ENCODE peak calls at places on chromosomes 4 and X, in nine cellular contexts. N is OCI-LY7, J is A549, G is heart left ventricle, M is GM06990, H is stomach, T is uterus, P is fibroblast of lung, W is astrocyte of the spinal cord. D is an unnamed sample.

GRCh38 chr4:53861856-53862610 is 202.4 kb downstream of the CHIC2 start:
- DNase-seq in G (no peak), P (peak; percentile 93), M (no peak), N (peak; percentile 6), T (peak; percentile 71), H (no peak), J (no peak), W (peak; percentile 96), D (no peak)

GRCh38 chrX:131812847-131813825 is 210.0 kb upstream of the STK26 start:
- DNase-seq in W (peak; percentile 85), N (no peak), J (peak; percentile 6), H (peak; percentile 76), G (no peak), P (no peak), M (peak; percentile 78), T (peak; percentile 73), D (no peak)

GRCh38 chr4:41722171-41722570 is 26.4 kb downstream of the PHOX2B start:
- DNase-seq in P (no peak), T (no peak), J (no peak), G (no peak), W (no peak), N (no peak), H (no peak), M (no peak), D (no peak)

GRCh38 chr4:186685744-186686143 is 37.9 kb downstream of the FAT1 start:
- DNase-seq in T (no peak), N (no peak), W (peak; percentile 90), J (peak; percentile 31), H (no peak), M (no peak), P (peak; percentile 71), G (no peak), D (no peak)

GRCh38 chrX:106939566-106939965 is 19.4 kb downstream of the CLDN2 start:
- DNase-seq in T (no peak), G (no peak), W (no peak), H (no peak), P (no peak), J (no peak), N (no peak), M (no peak), D (no peak)

GRCh38 chr4:68256284-68256683 is 10.8 kb upstream of the TMPRSS11B start:
- DNase-seq in H (no peak), P (no peak), W (no peak), G (no peak), M (no peak), T (no peak), J (no peak), N (no peak), D (no peak)

GRCh38 chrX:71910526-71911022 is at the start of gene NHSL2:
- DNase-seq in M (no peak), N (no peak), P (no peak), H (no peak), W (no peak), G (peak; percentile 62), J (no peak), T (peak; percentile 27), D (no peak)

GRCh38 chr4:184992422-184992821 is 25.9 kb upstream of the HELT start:
- DNase-seq in P (no peak), N (no peak), J (no peak), H (no peak), W (no peak), M (no peak), T (no peak), G (no peak), D (no peak)

GRCh38 chr4:69147334-69147733 is 51.1 kb downstream of the UGT2B7 start:
- DNase-seq in G (no peak), T (no peak), N (no peak), H (no peak), J (no peak), W (no peak), M (no peak), P (no peak), D (no peak)

GRCh38 chrX:11309220-11309619 is 16.0 kb downstream of the AMELX start:
- DNase-seq in G (peak; percentile 42), T (no peak), P (no peak), J (no peak), W (no peak), H (no peak), M (no peak), N (no peak), D (no peak)

GRCh38 chr4:86536166-86536565 is 57.9 kb upstream of the PTPN13 start:
- DNase-seq in G (no peak), J (no peak), H (no peak), W (peak; percentile 40), M (no peak), N (no peak), T (no peak), P (peak; percentile 63), D (no peak)

GRCh38 chr4:86532851-86533250 is 61.3 kb upstream of the PTPN13 start:
- DNase-seq in G (no peak), N (no peak), W (no peak), J (no peak), T (no peak), M (no peak), H (no peak), P (no peak), D (no peak)

GRCh38 chr4:86529450-86529849 is 64.7 kb upstream of the PTPN13 start:
- DNase-seq in M (no peak), P (no peak), T (no peak), J (no peak), W (no peak), G (no peak), H (no peak), N (no peak), D (no peak)

GRCh38 chr4:86531440-86531839 is 62.7 kb upstream of the PTPN13 start:
- DNase-seq in W (no peak), H (no peak), P (no peak), G (no peak), J (no peak), N (no peak), M (no peak), T (no peak), D (no peak)

DNA sequence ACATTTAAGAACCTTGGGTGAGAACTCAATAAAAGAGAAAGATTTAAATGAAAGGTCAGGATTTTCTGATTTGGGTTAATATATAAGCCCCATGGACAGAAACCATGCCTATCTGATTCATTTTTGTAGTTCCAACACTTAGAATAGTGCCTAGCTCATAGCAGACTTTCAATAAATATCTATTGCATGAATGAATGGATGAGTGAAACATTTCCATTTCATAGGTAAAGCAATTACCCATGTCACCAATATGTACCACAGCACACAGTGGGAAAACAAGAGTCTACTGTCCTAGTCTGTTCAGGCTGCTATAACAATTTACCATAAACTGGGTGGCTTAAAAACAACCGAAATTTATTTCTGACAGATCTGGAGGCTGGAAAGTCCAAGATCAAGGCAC is 63.9 kb upstream of the PTPN13 start:
- DNase-seq in M (no peak), N (no peak), W (no peak), J (no peak), P (no peak), H (no peak), T (no peak), G (no peak), D (no peak)
- H3K4me3 ChIP-seq in M (no peak overlapping the region), N (no peak overlapping the region), W (no peak overlapping the region), J (no peak overlapping the region), P (no peak overlapping the region), H (no peak overlapping the region), T (no peak overlapping the region), G (no peak overlapping the region), D (no peak overlapping the region)

GRCh38 chr4:77190053-77190452 is 33.0 kb downstream of the CCNG2 start:
- DNase-seq in J (no peak), N (no peak), H (no peak), W (no peak), M (no peak), T (no peak), P (no peak), G (no peak), D (peak; percentile 63)
- TF ChIP-seq CTCF in J (no peak), N (no peak), H (no peak), W (no peak), M (no peak), T (no peak), P (no peak), G (no peak), D (no peak)

DNA sequence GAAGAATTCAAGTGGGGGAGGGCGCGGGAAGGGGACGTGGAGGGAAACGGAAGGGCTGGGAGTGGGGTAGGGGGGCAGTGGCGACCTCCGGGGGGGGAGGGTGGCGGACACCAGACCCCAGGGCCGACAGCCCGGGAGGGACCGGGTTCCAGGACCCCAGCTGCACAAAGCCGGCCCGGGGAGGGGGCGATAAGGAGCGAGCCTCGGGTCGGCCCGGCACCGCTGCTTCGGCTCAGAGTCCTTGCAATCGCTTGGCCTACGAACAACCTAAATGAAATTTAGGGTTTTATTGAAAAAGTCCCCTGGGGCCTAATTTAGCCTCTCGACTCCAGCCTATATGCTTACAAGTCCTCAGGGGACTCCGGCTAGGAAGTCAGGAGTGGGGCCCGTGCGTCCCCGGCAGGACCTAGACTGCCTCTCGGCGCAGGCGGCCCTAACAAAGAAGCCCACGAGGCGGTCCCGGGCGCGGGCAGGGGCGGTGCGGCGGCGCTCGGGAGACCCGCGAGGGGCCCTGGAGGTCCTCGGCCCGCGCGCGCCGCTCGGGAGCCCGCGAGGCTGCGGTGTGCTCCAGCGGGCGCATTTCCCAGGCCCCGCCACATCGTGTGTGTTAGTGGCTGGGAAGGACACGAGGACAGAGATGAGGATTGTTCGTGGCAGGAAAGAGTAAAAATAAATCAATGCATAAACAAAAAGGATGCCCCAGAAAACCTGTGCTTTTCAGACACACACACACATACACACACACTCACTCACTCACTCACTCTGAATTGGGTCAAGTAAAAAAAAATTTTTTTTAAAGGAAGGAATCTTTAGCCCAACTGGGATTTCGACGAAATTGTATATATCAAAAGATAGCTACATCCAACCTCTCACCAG is 70.0 kb downstream of the MGST2 start:
- DNase-seq in P (peak; percentile 39), W (peak; percentile 43), H (no peak), M (no peak), G (peak; percentile 69), N (no peak), J (no peak), T (peak; percentile 44), D (no peak)
- H3K4me3 ChIP-seq in P (peak overlapping the region; percentile 49), W (peak overlapping the region; percentile 48), H (peak overlapping the region; percentile 54), M (no peak overlapping the region), G (peak overlapping the region; percentile 70), N (no peak overlapping the region), J (no peak overlapping the region), T (peak overlapping the region; percentile 51), D (peak overlapping the region; percentile 29)

DNA sequence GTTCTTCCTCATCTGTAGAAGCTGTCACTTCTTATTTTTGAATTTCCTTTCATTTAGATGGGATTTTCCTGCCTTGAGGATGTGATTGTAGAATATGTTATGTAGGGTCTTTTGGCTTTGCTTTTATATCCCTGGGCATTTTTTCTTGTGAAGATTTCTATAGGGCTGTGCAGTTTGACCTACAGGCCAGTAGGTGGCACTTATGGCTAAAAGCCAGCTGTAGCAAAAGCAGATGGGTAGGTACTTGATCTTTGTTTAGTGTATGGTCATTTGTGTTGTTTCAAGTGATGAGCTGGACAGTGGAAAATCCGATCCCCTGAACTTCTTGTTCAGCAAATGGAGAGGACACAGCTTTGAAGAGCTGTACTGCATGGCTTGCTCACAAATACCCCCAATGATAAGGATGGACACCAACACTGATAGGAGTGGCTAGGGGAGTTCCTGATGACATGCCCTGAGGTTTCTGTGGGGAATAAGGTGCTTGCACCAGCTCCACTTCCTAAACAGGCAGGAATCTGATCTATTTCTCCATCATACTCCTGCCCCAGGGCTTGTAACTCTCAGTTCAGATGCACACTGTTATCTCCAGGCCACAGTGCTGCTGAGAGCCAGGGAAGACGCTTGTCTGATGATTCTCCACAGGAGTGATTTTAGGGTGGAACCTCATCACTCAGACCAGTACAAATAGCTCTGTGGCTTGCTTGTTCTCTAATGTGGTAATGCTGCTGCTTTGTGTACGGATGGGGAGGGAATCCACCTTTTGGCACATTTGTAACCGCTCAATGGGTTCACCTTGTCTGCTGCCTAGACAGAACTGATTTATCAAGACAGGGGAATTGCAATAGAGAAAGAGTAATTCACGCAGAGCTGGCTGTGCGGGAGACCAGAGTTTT is 417.1 kb upstream of the MAGEB16 start:
- DNase-seq in P (peak; percentile 23), T (no peak), W (peak; percentile 3), J (peak; percentile 1), H (no peak), N (peak; percentile 13), M (no peak), G (no peak), D (peak; percentile 6)
- TF ChIP-seq CTCF in P (peak; percentile 52), T (no peak), W (peak; percentile 38), J (peak; percentile 26), H (peak; percentile 71), N (peak; percentile 72), M (peak; percentile 86), G (peak; percentile 21), D (peak; percentile 34)

D was measured in Caco-2.